ENCODE peak calls at places on chromosome 17, in six cellular contexts. T is heart right ventricle; R is SJSA1; M is CD4-positive, alpha-beta memory T cell; H is lower lobe of right lung; X is cardiac fibroblast. V is an unnamed sample.

GRCh38 chr17:80984749-80985148 is 6.9 kb upstream of the CHMP6 start:
- DNase-seq in T (no peak), H (no peak), R (peak; percentile 84), M (no peak), X (peak; percentile 92), V (peak; percentile 63)

GRCh38 chr17:50550661-50551432 is 3.9 kb downstream of the SPATA20 start:
- DNase-seq in H (peak; percentile 85), T (peak; percentile 80), R (no peak), M (no peak), X (peak; percentile 91), V (peak; percentile 56)

GRCh38 chr17:5837055-5837491 is 233.1 kb upstream of the WSCD1 start:
- DNase-seq in X (peak; percentile 71), T (no peak), H (no peak), R (peak; percentile 69), M (no peak), V (no peak)

GRCh38 chr17:75898791-75899190 is 2.0 kb upstream of the TRIM65 start:
- DNase-seq in T (no peak), R (no peak), H (peak; percentile 46), X (no peak), M (no peak), V (no peak)

GRCh38 chr17:41369713-41370112 is at the start of gene KRT33B:
- DNase-seq in X (no peak), T (no peak), H (no peak), R (no peak), M (no peak), V (no peak)

GRCh38 chr17:36731091-36731490 is 129.7 kb downstream of the MRM1 start:
- DNase-seq in T (no peak), X (no peak), M (no peak), R (no peak), H (no peak), V (no peak)

GRCh38 chr17:2337811-2338657 is 733 bp downstream of the SGSM2 start:
- DNase-seq in X (peak; percentile 34), R (peak; percentile 29), H (peak; percentile 82), M (peak; percentile 57), T (peak; percentile 70), V (no peak)

GRCh38 chr17:66665194-66665593 is 169.7 kb upstream of the CACNG5 start:
- DNase-seq in H (no peak), T (no peak), M (no peak), R (no peak), X (no peak), V (no peak)

GRCh38 chr17:50426814-50427787 is 1.1 kb downstream of the ACSF2 start:
- DNase-seq in X (peak; percentile 31), R (peak; percentile 37), M (peak; percentile 15), H (no peak), T (no peak), V (no peak)

GRCh38 chr17:63622571-63623390 is 564 bp downstream of the MAP3K3 start:
- DNase-seq in H (peak; percentile 89), M (peak; percentile 13), T (peak; percentile 77), X (peak; percentile 68), R (peak; percentile 74), V (no peak)

GRCh38 chr17:68613739-68614298 is 12.7 kb upstream of the FAM20A start:
- DNase-seq in R (no peak), T (no peak), M (no peak), X (peak; percentile 66), H (peak; percentile 42), V (no peak)

DNA sequence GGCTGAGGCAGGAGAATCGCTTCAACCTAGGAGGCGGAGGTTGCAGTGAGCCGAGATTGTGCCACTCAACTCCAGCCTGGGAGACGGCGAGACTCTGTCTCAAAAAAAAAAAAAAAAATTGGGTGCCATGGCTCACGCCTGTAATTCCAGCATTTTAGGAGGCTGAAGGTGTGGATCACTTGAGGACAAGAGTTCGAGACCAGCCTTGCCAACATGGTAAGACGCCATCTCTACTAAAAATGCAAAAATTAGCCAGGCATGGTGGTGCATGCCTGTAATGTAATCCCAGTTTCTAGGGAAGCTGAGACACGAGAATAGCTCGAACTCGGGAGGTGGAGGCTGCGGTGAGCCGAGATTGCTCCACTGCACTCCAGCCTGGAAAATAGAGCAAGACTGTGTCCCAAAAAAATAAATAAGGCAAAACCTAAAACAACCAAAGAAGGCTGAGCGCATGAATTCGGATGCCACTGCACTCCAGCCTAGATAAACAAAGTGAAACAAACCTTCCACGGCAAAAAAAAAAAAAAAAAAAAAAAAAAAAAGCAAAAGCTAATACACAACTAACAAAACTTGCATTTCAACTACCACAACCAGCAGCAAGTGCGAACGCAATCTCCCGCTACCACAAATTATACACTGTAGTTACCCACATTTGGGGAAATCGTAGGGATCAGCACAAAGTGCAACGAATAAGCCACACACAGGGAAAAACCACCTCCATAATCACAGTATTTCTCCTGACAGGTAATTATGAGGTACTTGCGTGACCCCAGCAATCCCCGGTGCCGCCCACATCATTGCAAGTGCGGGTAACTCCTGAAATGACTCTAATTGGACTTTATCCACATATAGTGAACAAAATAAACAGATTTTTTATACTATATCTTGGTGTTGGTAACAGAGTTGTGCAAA is 25.6 kb downstream of the TEX14 start:
- DNase-seq in T (no peak), H (no peak), R (no peak), X (no peak), M (no peak), V (no peak)
- H3K4me3 ChIP-seq in T (peak overlapping the region; percentile 41), H (peak overlapping the region; percentile 36), R (no peak overlapping the region), X (no peak overlapping the region), M (peak overlapping the region; percentile 22), V (no peak overlapping the region)

GRCh38 chr17:19987897-19988296 is 10.3 kb upstream of the AKAP10 start:
- DNase-seq in X (no peak), M (no peak), R (no peak), T (no peak), H (no peak), V (no peak)

GRCh38 chr17:19996086-19996485 is 13.1 kb upstream of the SPECC1 start:
- DNase-seq in M (no peak), R (no peak), H (no peak), X (no peak), T (no peak), V (no peak)

GRCh38 chr17:19991252-19991885 is 13.7 kb upstream of the AKAP10 start:
- DNase-seq in R (no peak), H (no peak), X (no peak), M (no peak), T (no peak), V (no peak)

GRCh38 chr17:19996502-19996901 is 12.7 kb upstream of the SPECC1 start:
- DNase-seq in X (no peak), H (no peak), R (no peak), T (no peak), M (no peak), V (no peak)

DNA sequence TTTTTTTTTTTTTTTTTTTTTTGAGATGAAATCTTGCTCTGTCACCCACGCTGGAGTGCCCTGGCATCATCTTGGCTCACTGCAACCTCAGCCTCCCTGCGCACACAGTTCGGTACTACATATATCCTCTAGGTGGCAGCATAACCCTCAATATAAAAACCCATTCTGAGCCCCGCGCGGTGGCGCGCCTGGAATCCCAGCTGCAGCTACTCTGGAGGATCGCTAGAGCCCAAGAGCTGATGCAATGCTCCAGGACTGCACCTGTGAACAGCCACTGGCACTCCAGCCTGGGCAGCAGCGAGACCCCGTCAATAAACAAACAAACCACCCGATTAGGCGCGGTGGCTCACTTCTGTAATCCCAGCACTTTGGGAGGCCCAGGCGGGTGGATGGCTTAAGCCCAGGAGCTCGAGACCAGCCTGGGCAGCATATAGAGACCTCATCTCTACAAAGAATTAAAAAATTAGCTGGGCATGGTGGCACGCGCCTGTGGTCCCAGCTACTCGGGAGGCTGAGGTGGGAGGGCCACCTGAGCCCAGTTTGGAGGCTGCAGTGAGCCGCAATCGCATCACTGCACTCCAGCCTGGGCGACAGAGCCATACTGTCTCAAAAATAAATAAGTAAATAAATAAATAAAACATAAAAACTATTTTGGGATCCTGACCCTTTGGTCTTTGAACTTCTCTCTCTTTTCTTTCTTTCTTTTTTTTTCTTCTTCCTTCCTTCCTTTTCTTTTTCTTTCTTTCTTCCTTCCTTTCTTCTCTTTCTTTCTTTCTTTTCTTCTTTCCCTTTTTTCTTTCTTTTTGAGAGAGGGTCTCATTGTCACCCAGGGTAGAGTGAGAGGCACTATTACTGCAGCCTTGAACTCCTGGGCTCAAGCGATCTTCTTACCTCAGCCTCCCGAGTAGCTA is 15.4 kb upstream of the AKAP10 start:
- DNase-seq in X (peak; percentile 90), H (peak; percentile 94), R (peak; percentile 62), M (peak; percentile 77), T (peak; percentile 85), V (peak; percentile 56)
- H3K4me3 ChIP-seq in X (no peak overlapping the region), H (no peak overlapping the region), R (no peak overlapping the region), M (no peak overlapping the region), T (no peak overlapping the region), V (no peak overlapping the region)

DNA sequence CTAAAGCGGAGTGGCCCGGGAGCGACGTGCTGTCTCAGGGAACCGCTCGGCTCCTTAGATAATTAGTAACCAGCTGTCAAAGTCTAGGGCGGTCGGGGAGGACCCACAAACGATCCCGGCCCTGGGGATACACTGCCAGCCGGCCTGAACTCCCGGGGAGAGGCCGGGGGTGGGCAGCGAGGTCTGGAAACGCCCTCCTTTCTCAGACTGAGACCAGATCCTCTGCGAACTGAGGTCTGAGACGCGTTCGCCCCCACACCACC is 1.3 kb downstream of the HNF1B start:
- DNase-seq in R (no peak), M (peak; percentile 9), X (no peak), T (no peak), H (peak; percentile 57), V (no peak)
- H3K4me3 ChIP-seq in R (no peak overlapping the region), M (no peak overlapping the region), X (no peak overlapping the region), T (peak overlapping the region; percentile 19), H (peak overlapping the region; percentile 56), V (no peak overlapping the region)

GRCh38 chr17:7240375-7240774 is 1.1 kb upstream of the PHF23 start:
- DNase-seq in X (no peak), M (no peak), H (no peak), T (no peak), R (no peak), V (no peak)
- H3K4me3 ChIP-seq in X (peak overlapping the region; percentile 76), M (no peak overlapping the region), H (peak overlapping the region; percentile 95), T (peak overlapping the region; percentile 86), R (no peak overlapping the region), V (peak overlapping the region; percentile 59)

DNA sequence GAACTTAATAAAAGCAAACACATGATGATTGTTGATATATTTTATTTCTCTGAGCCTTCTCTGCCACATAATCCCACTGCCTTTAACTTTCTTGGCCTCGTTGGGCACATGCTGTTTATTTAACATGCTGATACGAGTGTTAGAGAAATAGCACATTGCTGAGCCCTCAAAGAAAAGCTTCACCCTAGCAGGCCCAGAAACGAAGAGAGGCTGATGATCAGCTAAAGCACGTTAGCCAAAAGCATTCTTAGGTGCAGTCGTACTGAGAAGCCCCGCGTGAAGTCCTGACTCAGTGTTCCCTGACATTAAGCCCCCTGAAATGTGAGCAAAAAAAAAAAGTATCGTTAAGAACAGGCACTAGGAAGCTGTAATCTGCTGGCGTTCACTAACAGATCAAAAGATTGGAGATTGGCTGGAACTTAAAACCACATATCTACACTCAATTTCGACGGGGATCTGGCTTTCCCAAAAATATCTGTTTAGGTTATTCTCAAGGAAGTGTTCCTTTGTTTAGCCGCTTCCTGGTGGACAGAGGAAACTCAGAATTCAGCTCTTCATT is 122.7 kb downstream of the CCDC182 start:
- DNase-seq in T (no peak), M (no peak), R (no peak), X (no peak), H (no peak), V (no peak)
- H3K4me3 ChIP-seq in T (peak overlapping the region; percentile 4), M (no peak overlapping the region), R (no peak overlapping the region), X (no peak overlapping the region), H (no peak overlapping the region), V (no peak overlapping the region)

GRCh38 chr17:32835291-32835761 is 41.6 kb downstream of the MYO1D start:
- DNase-seq in T (no peak), H (no peak), R (no peak), X (no peak), M (no peak), V (no peak)
- H3K4me3 ChIP-seq in T (no peak overlapping the region), H (no peak overlapping the region), R (no peak overlapping the region), X (no peak overlapping the region), M (no peak overlapping the region), V (no peak overlapping the region)

V was measured in HFF-Myc.